ENCODE peak calls at places on chromosomes 4 and X, in six cellular contexts. I is sigmoid colon, L is hepatocyte, H is lung, U is HepG2, F is K562. O is an unnamed sample.
A peak's percentile ranks its signal among the peaks of the same experiment; 100 is the strongest.

GRCh38 chr4:185902654-185903053 is 90.7 kb upstream of the SORBS2 start:
- DNase-seq in I (no peak), L (no peak), H (no peak), U (no peak), F (no peak), O (peak; percentile 31)

GRCh38 chrX:23435108-23435507 is 100.5 kb downstream of the PTCHD1 start:
- DNase-seq in I (no peak), L (no peak), H (no peak), U (no peak), F (no peak), O (no peak)

GRCh38 chr4:113147498-113148231 is 98.2 kb downstream of the ANK2 start:
- DNase-seq in I (no peak), L (peak; percentile 18), H (no peak), U (peak; percentile 76), F (no peak), O (no peak)

GRCh38 chr4:70722199-70722791 is 531 bp downstream of the RUFY3 start:
- DNase-seq in I (no peak), L (no peak), H (no peak), U (no peak), F (peak; percentile 46), O (no peak)

GRCh38 chrX:25021132-25021498 is 5.3 kb upstream of the ARX start:
- DNase-seq in I (no peak), L (no peak), H (no peak), U (no peak), F (no peak), O (no peak)

GRCh38 chrX:41118156-41118555 is 32.9 kb downstream of the USP9X start:
- DNase-seq in I (no peak), L (no peak), H (no peak), U (no peak), F (no peak), O (no peak)

GRCh38 chrX:69309074-69309792 is 144.0 kb upstream of the PJA1 start:
- DNase-seq in I (no peak), L (peak; percentile 51), H (no peak), U (peak; percentile 71), F (no peak), O (no peak)

GRCh38 chr4:181254771-181255170 is 988.4 kb upstream of the TENM3 start:
- DNase-seq in I (no peak), L (no peak), H (no peak), U (no peak), F (no peak), O (no peak)

GRCh38 chrX:131778269-131779218 is 234.7 kb downstream of the OR13H1 start:
- DNase-seq in I (peak; percentile 85), L (no peak), H (peak; percentile 80), U (no peak), F (no peak), O (no peak)

GRCh38 chr4:70315928-70316327 is 18.9 kb upstream of the CABS1 start:
- DNase-seq in I (no peak), L (no peak), H (no peak), U (no peak), F (no peak), O (no peak)

GRCh38 chrX:19593684-19594083 is 78.4 kb upstream of the MAP3K15 start:
- DNase-seq in I (no peak), L (peak; percentile 32), H (no peak), U (peak; percentile 9), F (peak; percentile 13), O (no peak)

GRCh38 chr4:103092245-103092644 is 7.4 kb downstream of the BDH2 start:
- DNase-seq in I (no peak), L (no peak), H (no peak), U (no peak), F (no peak), O (no peak)

GRCh38 chr4:18203936-18204335 is 182.4 kb upstream of the LCORL start:
- DNase-seq in I (no peak), L (no peak), H (no peak), U (no peak), F (no peak), O (no peak)

GRCh38 chrX:55742649-55743048 is 25.1 kb downstream of the RRAGB start:
- DNase-seq in I (no peak), L (no peak), H (no peak), U (no peak), F (no peak), O (no peak)

GRCh38 chr4:27318740-27319139 is 458.1 kb downstream of the STIM2 start:
- DNase-seq in I (no peak), L (peak; percentile 57), H (no peak), U (peak; percentile 22), F (peak; percentile 42), O (no peak)

GRCh38 chrX:78708171-78708570 is 39.3 kb upstream of the LPAR4 start:
- DNase-seq in I (no peak), L (peak; percentile 9), H (no peak), U (peak; percentile 1), F (no peak), O (no peak)

GRCh38 chr4:7295917-7296660 is 103.8 kb downstream of the SORCS2 start:
- DNase-seq in I (no peak), L (peak; percentile 29), H (peak; percentile 52), U (no peak), F (peak; percentile 44), O (no peak)

GRCh38 chrX:49993661-49994060 is 71.3 kb downstream of the CLCN5 start:
- DNase-seq in I (no peak), L (no peak), H (no peak), U (no peak), F (no peak), O (no peak)

DNA sequence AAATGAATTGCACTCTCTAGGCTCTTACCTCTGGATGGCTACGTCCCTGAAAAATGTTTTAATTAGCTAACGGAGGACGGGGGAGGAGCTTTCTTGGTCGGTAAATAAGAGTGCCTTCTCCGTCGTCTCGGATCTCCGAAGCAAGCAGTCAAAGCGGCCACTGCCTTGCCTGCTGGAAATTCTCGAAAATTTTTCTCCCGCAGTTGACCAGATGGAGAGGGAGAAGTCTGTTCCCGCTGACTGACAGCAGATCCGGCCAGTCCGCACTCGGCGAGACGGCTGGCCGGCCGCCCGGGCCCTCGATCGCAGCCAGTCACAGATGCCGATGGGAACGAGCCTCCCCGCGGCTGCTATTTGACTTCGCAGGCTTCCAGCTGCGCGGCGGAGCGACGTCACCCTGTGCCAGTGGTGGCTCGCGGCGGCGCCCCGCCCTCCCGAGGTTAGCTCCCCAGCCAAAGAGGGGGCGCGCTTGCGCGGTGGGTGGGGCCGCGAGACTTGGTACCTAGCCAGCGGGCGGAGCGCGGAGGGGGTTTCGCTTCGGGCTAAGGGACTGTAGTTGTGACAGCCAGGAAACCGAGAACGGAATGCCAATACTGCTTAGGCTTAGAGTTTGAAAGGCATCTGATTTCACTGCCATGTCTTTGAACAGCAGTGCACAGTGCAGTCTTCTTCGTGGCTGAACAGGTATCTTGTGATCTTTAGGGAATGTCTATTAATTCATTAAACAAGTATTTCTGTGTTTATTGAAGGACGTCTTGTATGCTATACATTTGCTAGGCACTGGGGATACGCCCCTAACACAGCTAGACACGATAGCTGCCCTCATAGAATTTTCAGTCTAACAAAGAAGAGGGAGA is at the start of gene PPM1K:
- DNase-seq in I (peak; percentile 100), L (peak; percentile 100), H (peak; percentile 99), U (peak; percentile 95), F (peak; percentile 96), O (peak; percentile 96)
- TF ChIP-seq CTCF in I (no peak), L (no peak), H (no peak), U (peak; percentile 65), F (no peak), O (no peak)

GRCh38 chr4:145320269-145320668 is 139.9 kb upstream of the OTUD4 start:
- DNase-seq in I (no peak), L (no peak), H (no peak), U (no peak), F (no peak), O (no peak)

GRCh38 chr4:145316961-145317360 is 136.6 kb upstream of the OTUD4 start:
- DNase-seq in I (no peak), L (no peak), H (no peak), U (no peak), F (no peak), O (no peak)

DNA sequence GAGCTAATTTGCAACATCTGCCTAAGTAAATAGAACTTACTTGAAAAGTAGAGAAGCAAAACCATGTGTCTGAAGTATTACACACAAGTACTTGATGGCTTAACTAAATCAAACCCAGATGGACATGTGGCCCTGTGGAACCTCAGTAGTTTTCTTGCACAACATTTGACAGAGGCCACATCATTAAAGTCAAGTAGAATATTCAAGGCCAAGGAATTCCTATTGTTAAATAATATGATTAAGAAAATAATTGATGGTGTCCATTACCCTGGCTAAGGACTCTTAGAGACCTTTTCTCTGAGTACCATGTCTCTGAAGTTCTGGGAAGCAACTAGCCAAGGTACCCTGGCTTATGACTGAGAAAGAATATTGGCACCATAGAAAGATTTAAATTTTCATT is 135.4 kb upstream of the OTUD4 start:
- DNase-seq in I (no peak), L (no peak), H (no peak), U (no peak), F (no peak), O (no peak)
- H3K4me3 ChIP-seq in I (no peak overlapping the region), L (no peak overlapping the region), H (no peak overlapping the region), U (no peak overlapping the region), F (no peak overlapping the region), O (no peak overlapping the region)

DNA sequence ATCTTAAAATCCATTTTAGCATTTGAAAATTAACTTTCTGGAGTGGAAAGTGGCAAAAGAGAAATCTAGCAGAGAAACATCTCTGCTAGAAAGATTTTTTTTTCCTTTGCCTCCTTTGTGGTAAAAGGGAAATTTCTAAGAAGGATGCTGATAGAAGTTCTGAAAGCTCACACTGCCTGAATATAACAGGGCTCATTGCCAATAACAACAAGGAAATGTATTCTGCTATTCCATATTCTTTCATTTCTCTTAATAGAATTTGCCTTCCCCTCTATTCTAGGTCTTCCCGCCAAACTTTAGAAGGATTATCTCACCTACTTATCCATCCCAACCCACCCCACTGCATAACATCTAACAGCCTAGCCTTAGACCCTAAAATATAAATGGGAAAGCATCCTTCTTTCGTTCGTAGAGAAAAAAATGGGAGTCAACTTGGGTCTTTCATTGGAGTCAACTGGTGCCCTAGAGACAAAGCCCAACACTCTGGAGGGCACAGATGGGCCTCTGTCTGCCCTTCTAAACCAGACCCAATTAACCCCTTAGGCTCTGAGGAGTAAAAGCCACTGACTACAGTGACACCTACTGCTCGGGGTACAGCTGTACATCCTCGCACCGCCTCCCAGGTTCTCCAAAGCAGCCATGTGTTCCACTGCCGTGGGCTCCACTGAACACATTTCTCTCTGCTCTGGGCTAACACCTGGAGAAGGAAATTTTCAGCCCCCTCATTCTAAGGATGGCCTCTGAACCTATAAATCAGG is 103.9 kb downstream of the MAML3 start:
- DNase-seq in I (no peak), L (no peak), H (no peak), U (no peak), F (peak; percentile 14), O (no peak)
- TF ChIP-seq CTCF in I (no peak), L (peak; percentile 33), H (no peak), U (peak; percentile 51), F (peak; percentile 40), O (peak; percentile 35)

GRCh38 chr4:147054241-147054902 is 108.7 kb upstream of the TTC29 start:
- DNase-seq in I (no peak), L (no peak), H (no peak), U (no peak), F (no peak), O (peak; percentile 95)

GRCh38 chr4:147060171-147060931 is 114.7 kb upstream of the TTC29 start:
- DNase-seq in I (no peak), L (no peak), H (no peak), U (no peak), F (no peak), O (no peak)

GRCh38 chr4:147056951-147057630 is 111.4 kb upstream of the TTC29 start:
- DNase-seq in I (no peak), L (no peak), H (no peak), U (no peak), F (no peak), O (peak; percentile 13)

GRCh38 chr4:147059064-147059731 is 113.5 kb upstream of the TTC29 start:
- DNase-seq in I (no peak), L (no peak), H (no peak), U (no peak), F (no peak), O (no peak)

GRCh38 chr4:147057631-147057980 is 111.9 kb upstream of the TTC29 start:
- DNase-seq in I (no peak), L (no peak), H (no peak), U (no peak), F (no peak), O (no peak)
- H3K4me3 ChIP-seq in I (peak overlapping the region; percentile 41), L (peak overlapping the region; percentile 23), H (no peak overlapping the region), U (peak overlapping the region; percentile 48), F (peak overlapping the region; percentile 16), O (no peak overlapping the region)